ENCODE peak calls at places on chromosomes 6 and 20, in ten cellular contexts. Y, S, L, U, F, Q, G, C, X and I are unnamed samples.

GRCh38 chr20:11902264-11902663 is 15.4 kb upstream of the BTBD3 start:
- DNase-seq in Q (no peak), U (peak; percentile 37), S (peak; percentile 15), G (no peak), C (no peak), Y (no peak), X (no peak), L (no peak), F (no peak), I (peak; percentile 8)

GRCh38 chr6:146814148-146814750 is 215.5 kb downstream of the ADGB start:
- DNase-seq in U (peak; percentile 41), S (no peak), C (no peak), Y (no peak), X (no peak), L (no peak), F (no peak), Q (no peak), G (no peak), I (no peak)

GRCh38 chr20:62407221-62407992 is at the start of gene CABLES2:
- DNase-seq in Y (peak; percentile 97), L (peak; percentile 83), X (peak; percentile 94), U (peak; percentile 94), G (peak; percentile 87), Q (peak; percentile 94), C (peak; percentile 99), S (peak; percentile 96), F (peak; percentile 95), I (peak; percentile 89)

GRCh38 chr6:36692220-36692619 is 5.4 kb upstream of the RAB44 start:
- DNase-seq in C (peak; percentile 74), L (no peak), X (no peak), U (no peak), Q (no peak), Y (no peak), G (no peak), F (no peak), S (no peak), I (no peak)

GRCh38 chr6:111263837-111264236 is 176.5 kb downstream of the SLC16A10 start:
- DNase-seq in L (peak; percentile 37), C (no peak), G (no peak), F (no peak), X (peak; percentile 54), Q (no peak), U (peak; percentile 56), S (peak; percentile 83), Y (no peak), I (peak; percentile 49)

GRCh38 chr6:21438237-21438985 is 155.1 kb upstream of the SOX4 start:
- DNase-seq in Y (no peak), C (peak; percentile 85), X (no peak), S (no peak), L (no peak), F (no peak), Q (no peak), G (no peak), U (no peak), I (no peak)

GRCh38 chr6:5359413-5359812 is 98.1 kb downstream of the FARS2 start:
- DNase-seq in L (no peak), U (no peak), S (no peak), G (no peak), X (no peak), C (no peak), F (no peak), Y (peak; percentile 3), Q (peak; percentile 87), I (no peak)

GRCh38 chr6:170317718-170318117 is 11.2 kb downstream of the FAM120B start:
- DNase-seq in F (no peak), U (no peak), L (no peak), S (no peak), C (no peak), X (peak; percentile 70), G (no peak), Q (no peak), Y (no peak), I (peak; percentile 65)

GRCh38 chr6:30060634-30060981 is 457 bp upstream of the POLR1H start:
- DNase-seq in U (peak; percentile 34), F (peak; percentile 52), L (no peak), C (peak; percentile 23), Y (no peak), G (no peak), Q (no peak), X (peak; percentile 40), S (peak; percentile 43), I (no peak)

GRCh38 chr20:52031574-52032303 is 159.8 kb downstream of the ZFP64 start:
- DNase-seq in L (no peak), Y (no peak), U (peak; percentile 90), Q (no peak), X (peak; percentile 97), F (no peak), S (peak; percentile 80), G (no peak), C (no peak), I (peak; percentile 98)